ENCODE peak calls at places on chromosomes 1 and 21, in six cellular contexts. One of them, this sample, is unnamed. For H3K4me1, the result is how much of the 10 kb centered on the place peaks cover.

GRCh38 chr1:7149080-7149838 is 364.0 kb downstream of the CAMTA1 start:
- DNase-seq in mesenchymal stem cell: no peak
- DNase-seq in IMR-90: no peak
- DNase-seq in trophoblast cell: no peak
- DNase-seq in H9: peak
- DNase-seq in mesendoderm: peak
- DNase-seq in this sample: no peak

GRCh38 chr1:13892671-13893325 is 192.8 kb downstream of the PRDM2 start:
- DNase-seq in mesenchymal stem cell: no peak
- DNase-seq in IMR-90: no peak
- DNase-seq in trophoblast cell: no peak
- DNase-seq in H9: peak
- DNase-seq in mesendoderm: peak
- DNase-seq in this sample: peak

GRCh38 chr21:43921979-43922945 is 57.2 kb downstream of the AGPAT3 start:
- DNase-seq in mesenchymal stem cell: peak
- DNase-seq in IMR-90: peak
- DNase-seq in trophoblast cell: no peak
- DNase-seq in H9: no peak
- DNase-seq in mesendoderm: peak
- DNase-seq in this sample: no peak

GRCh38 chr1:83102630-83103071 is 896.3 kb downstream of the TTLL7 start:
- DNase-seq in mesenchymal stem cell: peak
- DNase-seq in IMR-90: peak
- DNase-seq in trophoblast cell: peak
- DNase-seq in H9: no peak
- DNase-seq in mesendoderm: peak
- DNase-seq in this sample: peak

GRCh38 chr1:167434306-167434705 is 84.0 kb downstream of the CD247 start:
- DNase-seq in mesenchymal stem cell: no peak
- DNase-seq in IMR-90: no peak
- DNase-seq in trophoblast cell: no peak
- DNase-seq in H9: no peak
- DNase-seq in mesendoderm: no peak
- DNase-seq in this sample: no peak

GRCh38 chr21:16310191-16310590 is 580.4 kb downstream of the USP25 start:
- DNase-seq in mesenchymal stem cell: no peak
- DNase-seq in IMR-90: no peak
- DNase-seq in trophoblast cell: no peak
- DNase-seq in H9: no peak
- DNase-seq in mesendoderm: peak
- DNase-seq in this sample: no peak

GRCh38 chr1:117527566-117528102 is 78.2 kb upstream of the TENT5C start:
- DNase-seq in mesenchymal stem cell: peak
- DNase-seq in IMR-90: peak
- DNase-seq in trophoblast cell: no peak
- DNase-seq in H9: no peak
- DNase-seq in mesendoderm: no peak
- DNase-seq in this sample: no peak

GRCh38 chr1:87980494-87980893 is 651.8 kb downstream of the LMO4 start:
- DNase-seq in mesenchymal stem cell: no peak
- DNase-seq in IMR-90: no peak
- DNase-seq in trophoblast cell: no peak
- DNase-seq in H9: no peak
- DNase-seq in mesendoderm: no peak
- DNase-seq in this sample: no peak

GRCh38 chr21:38925923-38926322 is 120.2 kb downstream of the ETS2 start:
- DNase-seq in mesenchymal stem cell: peak
- DNase-seq in IMR-90: peak
- DNase-seq in trophoblast cell: no peak
- DNase-seq in H9: no peak
- DNase-seq in mesendoderm: no peak
- DNase-seq in this sample: no peak

GRCh38 chr1:156821801-156822200 is 5.2 kb upstream of the SH2D2A start:
- DNase-seq in mesenchymal stem cell: no peak
- DNase-seq in IMR-90: peak
- DNase-seq in trophoblast cell: no peak
- DNase-seq in H9: no peak
- DNase-seq in mesendoderm: no peak
- DNase-seq in this sample: no peak

GRCh38 chr1:21324368-21325137 is 34.3 kb upstream of the ECE1 start:
- DNase-seq in mesenchymal stem cell: peak
- DNase-seq in IMR-90: peak
- DNase-seq in trophoblast cell: peak
- DNase-seq in H9: no peak
- DNase-seq in mesendoderm: peak
- DNase-seq in this sample: no peak

GRCh38 chr1:18599096-18599495 is 31.6 kb upstream of the PAX7 start:
- DNase-seq in mesenchymal stem cell: no peak
- DNase-seq in IMR-90: no peak
- DNase-seq in trophoblast cell: no peak
- DNase-seq in H9: no peak
- DNase-seq in mesendoderm: no peak
- DNase-seq in this sample: no peak

GRCh38 chr1:51697160-51697559 is 80.3 kb downstream of the OSBPL9 start:
- DNase-seq in mesenchymal stem cell: no peak
- DNase-seq in IMR-90: no peak
- DNase-seq in trophoblast cell: no peak
- DNase-seq in H9: no peak
- DNase-seq in mesendoderm: no peak
- DNase-seq in this sample: no peak

GRCh38 chr1:178192686-178193085 is 98.8 kb downstream of the RASAL2 start:
- DNase-seq in mesenchymal stem cell: peak
- DNase-seq in IMR-90: peak
- DNase-seq in trophoblast cell: peak
- DNase-seq in H9: no peak
- DNase-seq in mesendoderm: peak
- DNase-seq in this sample: no peak

GRCh38 chr1:206573772-206574161 is 38.5 kb downstream of the EIF2D start:
- DNase-seq in mesenchymal stem cell: no peak
- DNase-seq in IMR-90: no peak
- DNase-seq in trophoblast cell: no peak
- DNase-seq in H9: no peak
- DNase-seq in mesendoderm: no peak
- DNase-seq in this sample: no peak

GRCh38 chr1:116628448-116628847 is 39.1 kb downstream of the IGSF3 start:
- DNase-seq in mesenchymal stem cell: no peak
- DNase-seq in IMR-90: no peak
- DNase-seq in trophoblast cell: no peak
- DNase-seq in H9: no peak
- DNase-seq in mesendoderm: no peak
- DNase-seq in this sample: no peak

GRCh38 chr21:27173052-27173451 is 206.2 kb upstream of the ADAMTS5 start:
- DNase-seq in mesenchymal stem cell: no peak
- DNase-seq in IMR-90: no peak
- DNase-seq in trophoblast cell: no peak
- DNase-seq in H9: no peak
- DNase-seq in mesendoderm: no peak
- DNase-seq in this sample: no peak

GRCh38 chr1:31855038-31855845 is 39.4 kb upstream of the SPOCD1 start:
- DNase-seq in mesenchymal stem cell: peak
- DNase-seq in IMR-90: peak
- DNase-seq in trophoblast cell: peak
- DNase-seq in H9: no peak
- DNase-seq in mesendoderm: no peak
- DNase-seq in this sample: no peak

GRCh38 chr1:1274931-1275431 is 1.3 kb upstream of the UBE2J2 start:
- DNase-seq in mesenchymal stem cell: no peak
- DNase-seq in IMR-90: no peak
- DNase-seq in trophoblast cell: peak
- DNase-seq in H9: no peak
- DNase-seq in mesendoderm: no peak
- DNase-seq in this sample: no peak
- H3K4ac ChIP-seq in mesenchymal stem cell: peak
- H3K4ac ChIP-seq in IMR-90: peak
- H3K4ac ChIP-seq in trophoblast cell: no peak
- H3K4ac ChIP-seq in H9: no peak
- H3K4ac ChIP-seq in mesendoderm: no peak
- H3K4ac ChIP-seq in this sample: peak

GRCh38 chr1:230087722-230088115 is 20.7 kb downstream of the GALNT2 start:
- DNase-seq in mesenchymal stem cell: no peak
- DNase-seq in IMR-90: no peak
- DNase-seq in trophoblast cell: no peak
- DNase-seq in H9: no peak
- DNase-seq in mesendoderm: no peak
- DNase-seq in this sample: no peak
- H3K4me1 ChIP-seq in mesenchymal stem cell: under half
- H3K4me1 ChIP-seq in IMR-90: under half
- H3K4me1 ChIP-seq in trophoblast cell: under half
- H3K4me1 ChIP-seq in H9: under half
- H3K4me1 ChIP-seq in mesendoderm: under half
- H3K4me1 ChIP-seq in this sample: under half

GRCh38 chr21:46304955-46305354 is 18.7 kb downstream of the C21orf58 start:
- DNase-seq in mesenchymal stem cell: no peak
- DNase-seq in IMR-90: no peak
- DNase-seq in trophoblast cell: peak
- DNase-seq in H9: no peak
- DNase-seq in mesendoderm: no peak
- DNase-seq in this sample: no peak

GRCh38 chr21:46301759-46302158 is 15.6 kb downstream of the YBEY start:
- DNase-seq in mesenchymal stem cell: no peak
- DNase-seq in IMR-90: no peak
- DNase-seq in trophoblast cell: no peak
- DNase-seq in H9: no peak
- DNase-seq in mesendoderm: no peak
- DNase-seq in this sample: no peak

GRCh38 chr21:46308431-46308830 is 15.2 kb downstream of the C21orf58 start:
- DNase-seq in mesenchymal stem cell: no peak
- DNase-seq in IMR-90: no peak
- DNase-seq in trophoblast cell: no peak
- DNase-seq in H9: no peak
- DNase-seq in mesendoderm: no peak
- DNase-seq in this sample: no peak

GRCh38 chr21:46307625-46308024 is 16.0 kb downstream of the C21orf58 start:
- DNase-seq in mesenchymal stem cell: peak
- DNase-seq in IMR-90: peak
- DNase-seq in trophoblast cell: peak
- DNase-seq in H9: no peak
- DNase-seq in mesendoderm: no peak
- DNase-seq in this sample: no peak

DNA sequence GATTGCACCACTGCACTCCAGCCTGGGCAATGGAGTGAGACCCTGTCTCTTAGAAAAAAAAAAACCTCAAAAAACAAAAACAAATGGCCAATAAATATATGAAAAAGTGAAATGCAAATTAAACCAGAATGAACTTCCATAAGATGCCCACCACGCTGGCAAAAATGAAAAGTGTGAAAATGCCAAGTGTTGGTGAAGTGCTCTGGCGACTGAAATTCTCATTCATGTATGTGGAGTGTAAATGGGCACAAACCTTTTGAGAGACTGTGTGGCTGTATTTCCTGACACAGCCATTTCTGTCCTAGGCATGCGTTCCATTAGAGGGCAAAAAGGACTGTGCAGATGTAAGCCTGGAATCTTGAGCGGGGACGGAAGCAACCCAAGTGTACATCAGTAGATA is 18.3 kb downstream of the YBEY start:
- DNase-seq in mesenchymal stem cell: no peak
- DNase-seq in IMR-90: no peak
- DNase-seq in trophoblast cell: no peak
- DNase-seq in H9: no peak
- DNase-seq in mesendoderm: no peak
- DNase-seq in this sample: no peak
- H3K23ac ChIP-seq in mesenchymal stem cell: no peak
- H3K23ac ChIP-seq in IMR-90: no peak
- H3K23ac ChIP-seq in trophoblast cell: peak
- H3K23ac ChIP-seq in H9: no peak
- H3K23ac ChIP-seq in mesendoderm: no peak
- H3K23ac ChIP-seq in this sample: no peak

GRCh38 chr1:164805399-164805798 is 246.4 kb downstream of the PBX1 start:
- DNase-seq in mesenchymal stem cell: no peak
- DNase-seq in IMR-90: peak
- DNase-seq in trophoblast cell: no peak
- DNase-seq in H9: no peak
- DNase-seq in mesendoderm: no peak
- DNase-seq in this sample: no peak
- H3K4ac ChIP-seq in mesenchymal stem cell: no peak
- H3K4ac ChIP-seq in IMR-90: no peak
- H3K4ac ChIP-seq in trophoblast cell: no peak
- H3K4ac ChIP-seq in H9: no peak
- H3K4ac ChIP-seq in mesendoderm: no peak
- H3K4ac ChIP-seq in this sample: no peak

GRCh38 chr1:214541693-214542092 is 9.7 kb downstream of the PTPN14 start:
- DNase-seq in mesenchymal stem cell: no peak
- DNase-seq in IMR-90: no peak
- DNase-seq in trophoblast cell: no peak
- DNase-seq in H9: no peak
- DNase-seq in mesendoderm: no peak
- DNase-seq in this sample: no peak
- H3K4me1 ChIP-seq in mesenchymal stem cell: under half
- H3K4me1 ChIP-seq in IMR-90: under half
- H3K4me1 ChIP-seq in trophoblast cell: under half
- H3K4me1 ChIP-seq in H9: under half
- H3K4me1 ChIP-seq in mesendoderm: under half
- H3K4me1 ChIP-seq in this sample: under half

DNA sequence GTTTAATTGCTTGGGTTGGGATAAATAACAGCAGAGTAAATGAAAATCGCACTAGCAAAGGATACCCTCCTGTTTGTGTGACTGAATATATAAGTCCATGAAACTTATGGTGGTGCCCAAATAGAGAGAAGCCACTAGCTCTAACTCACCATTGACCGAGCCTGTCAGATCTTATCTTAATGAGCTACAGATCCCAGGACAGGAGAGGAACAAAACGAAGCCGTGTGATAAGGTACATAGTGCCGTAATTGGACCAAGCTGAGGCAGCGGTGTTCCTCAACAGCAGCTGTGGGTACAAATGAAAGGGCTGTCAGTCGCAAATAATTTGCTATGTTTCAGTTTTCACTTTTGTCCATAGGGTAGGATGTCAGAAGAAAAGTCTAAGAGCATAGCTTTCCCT is 276.1 kb downstream of the PTBP2 start:
- DNase-seq in mesenchymal stem cell: no peak
- DNase-seq in IMR-90: no peak
- DNase-seq in trophoblast cell: no peak
- DNase-seq in H9: no peak
- DNase-seq in mesendoderm: no peak
- DNase-seq in this sample: no peak
- H3K23ac ChIP-seq in mesenchymal stem cell: no peak
- H3K23ac ChIP-seq in IMR-90: no peak
- H3K23ac ChIP-seq in trophoblast cell: no peak
- H3K23ac ChIP-seq in H9: no peak
- H3K23ac ChIP-seq in mesendoderm: no peak
- H3K23ac ChIP-seq in this sample: no peak

GRCh38 chr1:201205036-201205435 is 14.4 kb downstream of the IGFN1 start:
- DNase-seq in mesenchymal stem cell: no peak
- DNase-seq in IMR-90: no peak
- DNase-seq in trophoblast cell: no peak
- DNase-seq in H9: no peak
- DNase-seq in mesendoderm: no peak
- DNase-seq in this sample: no peak
- H3K4ac ChIP-seq in mesenchymal stem cell: no peak
- H3K4ac ChIP-seq in IMR-90: no peak
- H3K4ac ChIP-seq in trophoblast cell: no peak
- H3K4ac ChIP-seq in H9: no peak
- H3K4ac ChIP-seq in mesendoderm: no peak
- H3K4ac ChIP-seq in this sample: no peak

This sample was measured in neuronal stem cell.